ENCODE peak calls at places on chromosomes 1 and 21, in ten cellular contexts. I is GM23338, N is neural progenitor cell, Z is stomach, Q is BE2C, T is left ventricle myocardium inferior, Y is heart left ventricle, L is endodermal cell, K is esophagus squamous epithelium, P is sigmoid colon. D is an unnamed sample. For H3K27me3 and H3K4me1, the result is how much of the 10 kb centered on the place peaks cover.

GRCh38 chr1:55224729-55225128 is 9.6 kb upstream of the USP24 start:
- DNase-seq in K (no peak), Y (no peak), L (no peak), Z (no peak), P (no peak), N (no peak), Q (no peak), I (no peak), T (no peak), D (no peak)

GRCh38 chr21:45466330-45467220 is 61.6 kb downstream of the COL18A1 start:
- DNase-seq in P (peak), T (peak), Y (peak), Z (no peak), I (no peak), K (no peak), Q (no peak), L (no peak), N (no peak), D (no peak)

GRCh38 chr1:19814681-19815503 is at the start of gene RNF186:
- DNase-seq in L (no peak), I (no peak), N (no peak), K (no peak), Z (peak), T (no peak), Q (no peak), Y (no peak), P (no peak), D (peak)

GRCh38 chr1:168518201-168518689 is 25.6 kb downstream of the XCL2 start:
- DNase-seq in I (no peak), T (no peak), L (no peak), Q (no peak), P (no peak), K (no peak), N (no peak), Y (no peak), Z (no peak), D (no peak)

GRCh38 chr1:24705260-24706073 is 39.8 kb upstream of the CLIC4 start:
- DNase-seq in Z (peak), N (peak), P (peak), I (peak), K (no peak), Q (peak), Y (peak), T (peak), L (peak), D (peak)

GRCh38 chr1:197928849-197929336 is 11.7 kb downstream of the LHX9 start:
- DNase-seq in Q (no peak), P (no peak), Z (no peak), K (no peak), L (peak), Y (no peak), I (peak), T (no peak), N (peak), D (no peak)

GRCh38 chr1:174954686-174955669 is 44.8 kb upstream of the CACYBP start:
- DNase-seq in L (no peak), N (no peak), Z (no peak), Q (no peak), Y (no peak), K (no peak), P (no peak), I (no peak), T (no peak), D (no peak)

GRCh38 chr1:61139324-61140055 is 57.1 kb downstream of the NFIA start:
- DNase-seq in L (no peak), K (no peak), I (no peak), T (no peak), N (peak), Y (no peak), Q (peak), Z (no peak), P (no peak), D (no peak)

GRCh38 chr1:37609002-37609401 is 13.3 kb upstream of the GNL2 start:
- DNase-seq in I (no peak), Q (no peak), P (no peak), N (no peak), T (no peak), Z (no peak), K (no peak), L (no peak), Y (no peak), D (no peak)

GRCh38 chr1:228081578-228082259 is 789 bp upstream of the ARF1 start:
- DNase-seq in N (peak), I (peak), L (peak), P (no peak), Q (no peak), T (peak), Y (peak), K (no peak), Z (no peak), D (no peak)

GRCh38 chr21:31490471-31490870 is 146.4 kb upstream of the TIAM1 start:
- DNase-seq in I (no peak), P (no peak), Y (no peak), Q (peak), T (no peak), L (no peak), K (no peak), N (no peak), Z (no peak), D (no peak)

GRCh38 chr1:92211166-92211565 is 6.5 kb upstream of the C1orf146 start:
- DNase-seq in N (no peak), Y (no peak), T (no peak), P (no peak), Z (no peak), L (no peak), K (no peak), I (no peak), Q (no peak), D (no peak)

GRCh38 chr1:92822907-92823306 is 8.9 kb upstream of the RPL5 start:
- DNase-seq in T (no peak), N (peak), Q (no peak), L (no peak), I (no peak), P (no peak), Y (no peak), K (no peak), Z (no peak), D (no peak)

GRCh38 chr1:167328306-167328705 is 107.6 kb downstream of the POU2F1 start:
- DNase-seq in L (no peak), Y (no peak), P (no peak), T (no peak), I (no peak), Z (no peak), N (peak), K (no peak), Q (no peak), D (no peak)

GRCh38 chr21:41258617-41259016 is 58.0 kb upstream of the FAM3B start:
- DNase-seq in T (no peak), Z (no peak), K (no peak), I (no peak), Q (no peak), L (no peak), P (no peak), N (no peak), Y (no peak), D (no peak)

GRCh38 chr1:43604192-43604591 is 45.8 kb upstream of the KDM4A start:
- DNase-seq in Y (no peak), P (no peak), I (no peak), L (no peak), Q (no peak), T (no peak), N (no peak), K (no peak), Z (no peak), D (no peak)

GRCh38 chr1:193211539-193211938 is 25.1 kb upstream of the B3GALT2 start:
- DNase-seq in K (no peak), Q (no peak), T (no peak), N (no peak), Y (no peak), Z (no peak), P (no peak), L (no peak), I (no peak), D (no peak)

GRCh38 chr21:33026878-33027400 is 1.2 kb downstream of the OLIG2 start:
- DNase-seq in N (peak), T (no peak), L (peak), K (no peak), Q (no peak), Y (no peak), I (peak), P (peak), Z (no peak), D (no peak)

GRCh38 chr21:29300547-29301138 is 1.9 kb downstream of the BACH1 start:
- DNase-seq in I (no peak), Y (no peak), Z (no peak), L (no peak), N (no peak), P (no peak), T (no peak), Q (no peak), K (no peak), D (no peak)

DNA sequence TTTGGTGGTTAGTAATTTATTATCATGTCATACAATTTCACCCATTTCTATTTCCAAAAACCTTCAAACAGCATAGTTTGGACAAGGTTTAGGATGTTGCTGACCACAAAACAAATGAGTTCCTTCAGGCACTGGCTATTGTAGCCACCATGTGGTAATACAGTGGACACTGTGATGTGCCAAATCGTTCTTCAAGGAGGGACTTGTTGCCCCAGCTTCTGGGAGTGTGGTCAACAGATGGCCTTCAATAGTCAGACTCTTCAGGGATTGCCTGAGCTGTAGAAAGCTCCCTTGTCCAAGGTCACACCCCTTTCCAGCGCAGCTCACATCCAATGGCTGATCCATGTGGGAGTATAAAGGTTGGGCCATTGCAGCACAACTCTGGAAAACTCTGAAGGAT is 2.6 kb downstream of the PDE4B start:
- DNase-seq in I (no peak), Q (no peak), P (no peak), T (no peak), Y (no peak), Z (no peak), L (no peak), K (no peak), N (no peak), D (no peak)
- H3K27me3 ChIP-seq in I (half or more), Q (under half), P (under half), T (half or more), Y (under half), Z (under half), L (half or more), K (under half), N (half or more), D (under half)

DNA sequence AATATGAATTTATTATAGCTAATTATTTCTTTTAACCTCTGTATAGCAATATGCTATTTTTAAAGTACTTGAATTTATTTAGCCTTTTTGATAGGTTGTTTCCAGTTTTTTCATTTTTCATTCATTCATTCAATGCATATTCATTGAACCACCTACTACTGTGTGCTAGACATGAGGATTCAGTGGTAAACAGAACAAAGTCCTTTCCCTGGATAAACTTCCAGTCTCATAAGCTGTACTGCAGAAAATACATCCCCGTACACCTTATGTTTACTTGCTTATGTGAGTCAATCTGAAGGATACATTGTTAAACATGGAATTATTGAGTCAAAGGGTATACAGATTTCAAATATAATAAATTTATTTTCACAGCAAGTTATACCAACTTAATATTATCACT is 21.9 kb downstream of the AGL start:
- DNase-seq in T (no peak), L (no peak), N (no peak), K (no peak), Q (no peak), I (no peak), P (no peak), Y (no peak), Z (no peak), D (no peak)
- TF ChIP-seq CTCF in T (no peak), L (no peak), N (no peak), K (no peak), Q (no peak), I (no peak), P (no peak), Y (no peak), Z (no peak), D (no peak)

GRCh38 chr1:51488372-51489050 is 30.6 kb downstream of the EPS15 start:
- DNase-seq in Y (no peak), Q (no peak), K (no peak), L (no peak), Z (no peak), N (no peak), I (peak), T (no peak), P (no peak), D (no peak)
- H3K4me1 ChIP-seq in Y (half or more), Q (under half), K (under half), L (under half), Z (half or more), N (under half), I (under half), T (half or more), P (half or more), D (under half)

GRCh38 chr1:16409536-16410152 is 27.6 kb downstream of the SPATA21 start:
- DNase-seq in Z (no peak), Q (no peak), Y (peak), T (no peak), I (no peak), N (no peak), K (no peak), L (no peak), P (no peak), D (no peak)
- H3K27me3 ChIP-seq in Z (under half), Q (under half), Y (under half), T (under half), I (under half), N (under half), K (under half), L (under half), P (under half), D (under half)

GRCh38 chr1:18556364-18556763 is 74.3 kb upstream of the PAX7 start:
- DNase-seq in Z (no peak), Y (no peak), T (no peak), P (no peak), I (peak), Q (no peak), N (peak), L (no peak), K (no peak), D (no peak)

GRCh38 chr1:18561967-18562366 is 68.7 kb upstream of the PAX7 start:
- DNase-seq in Q (peak), L (no peak), Y (no peak), N (no peak), P (no peak), K (no peak), Z (no peak), T (no peak), I (no peak), D (no peak)

GRCh38 chr1:18557621-18558465 is 72.8 kb upstream of the PAX7 start:
- DNase-seq in N (peak), K (no peak), Q (peak), Z (peak), T (no peak), I (peak), P (no peak), L (peak), Y (no peak), D (peak)

GRCh38 chr1:18564661-18565060 is 66.0 kb upstream of the PAX7 start:
- DNase-seq in N (peak), Y (no peak), P (no peak), L (no peak), I (no peak), K (no peak), Q (no peak), T (no peak), Z (no peak), D (no peak)

GRCh38 chr1:18560692-18561091 is 70.0 kb upstream of the PAX7 start:
- DNase-seq in T (no peak), Z (no peak), L (peak), K (no peak), Y (no peak), I (peak), P (no peak), Q (peak), N (no peak), D (no peak)
- TF ChIP-seq CTCF in T (no peak), Z (no peak), L (peak), K (no peak), Y (no peak), I (peak), P (no peak), Q (peak), N (peak), D (no peak)

GRCh38 chr1:212892108-212892507 is 34.0 kb downstream of the FLVCR1 start:
- DNase-seq in P (no peak), L (no peak), I (no peak), Z (no peak), Q (no peak), T (no peak), K (no peak), Y (no peak), N (no peak), D (no peak)
- H3K4me1 ChIP-seq in P (under half), L (under half), I (under half), Z (under half), Q (under half), T (under half), K (under half), Y (under half), N (under half), D (under half)

D was measured in lung.